ENCODE peak calls at places on chromosomes 16 and 17, in five cellular contexts. G is GM12865, A is mammary epithelial cell, D is mucosa of descending colon, X is A549. J is an unnamed sample.

GRCh38 chr17:63740464-63741181 is 976 bp downstream of the STRADA start:
- DNase-seq in G (peak), X (no peak), A (peak), D (no peak), J (peak)

GRCh38 chr17:10295728-10296343 is 77.0 kb downstream of the MYH13 start:
- DNase-seq in D (no peak), G (peak), A (peak), X (peak), J (peak)

GRCh38 chr17:45248132-45248936 is 13.6 kb downstream of the SPATA32 start:
- DNase-seq in D (peak), X (peak), A (peak), G (peak), J (peak)

GRCh38 chr17:49090885-49091594 is 41.5 kb upstream of the B4GALNT2 start:
- DNase-seq in D (no peak), X (no peak), G (no peak), A (peak), J (no peak)

GRCh38 chr17:70881093-70881492 is 711.8 kb downstream of the KCNJ2 start:
- DNase-seq in A (no peak), D (no peak), G (no peak), X (no peak), J (no peak)

GRCh38 chr17:83199500-83200201 is 120.2 kb downstream of the METRNL start:
- DNase-seq in D (peak), A (no peak), G (no peak), X (no peak), J (no peak)

GRCh38 chr16:58862334-58863024 is 128.4 kb upstream of the GOT2 start:
- DNase-seq in D (no peak), A (no peak), X (no peak), G (no peak), J (peak)

GRCh38 chr17:55734128-55734781 is 11.6 kb upstream of the TMEM100 start:
- DNase-seq in A (peak), D (no peak), G (peak), X (no peak), J (peak)

GRCh38 chr16:17117906-17118577 is 352.7 kb downstream of the XYLT1 start:
- DNase-seq in A (no peak), G (no peak), D (no peak), X (no peak), J (no peak)

GRCh38 chr16:56424404-56424765 is 960 bp downstream of the AMFR start:
- DNase-seq in X (no peak), A (peak), G (no peak), D (no peak), J (no peak)

GRCh38 chr17:40110457-40110856 is 10.1 kb upstream of the NR1D1 start:
- DNase-seq in X (no peak), G (no peak), A (no peak), D (no peak), J (no peak)

GRCh38 chr17:39939588-39940419 is 12.3 kb downstream of the LRRC3C start:
- DNase-seq in D (no peak), A (peak), G (peak), X (peak), J (no peak)

GRCh38 chr16:14678748-14679497 is 15.2 kb downstream of the PLA2G10 start:
- DNase-seq in D (no peak), X (no peak), G (no peak), A (no peak), J (no peak)

GRCh38 chr17:74744349-74744713 is 4.1 kb upstream of the NHERF1 start:
- DNase-seq in D (peak), G (no peak), X (no peak), A (no peak), J (no peak)

GRCh38 chr17:80254396-80255241 is 6.0 kb upstream of the RNF213 start:
- DNase-seq in X (peak), G (peak), A (peak), D (peak), J (no peak)

GRCh38 chr16:52634528-52634927 is 87.6 kb upstream of the TOX3 start:
- DNase-seq in X (no peak), D (no peak), G (no peak), A (no peak), J (no peak)

GRCh38 chr17:61284174-61284573 is 115.5 kb upstream of the TBX2 start:
- DNase-seq in X (no peak), D (no peak), G (no peak), A (peak), J (no peak)

GRCh38 chr17:73718912-73719311 is 74.7 kb upstream of the SDK2 start:
- DNase-seq in D (no peak), A (no peak), X (no peak), G (no peak), J (no peak)

GRCh38 chr16:30439720-30440348 is 5.8 kb downstream of the SEPHS2 start:
- DNase-seq in X (no peak), A (no peak), G (no peak), D (no peak), J (no peak)

GRCh38 chr16:30438835-30439234 is 6.8 kb downstream of the SEPHS2 start:
- DNase-seq in X (no peak), D (no peak), G (no peak), A (no peak), J (no peak)

GRCh38 chr16:30430428-30430970 is 669 bp upstream of the DCTPP1 start:
- DNase-seq in D (peak), A (no peak), G (no peak), X (peak), J (no peak)

GRCh38 chr16:30437511-30438046 is 7.7 kb upstream of the DCTPP1 start:
- DNase-seq in X (no peak), A (no peak), D (no peak), G (no peak), J (no peak)

DNA sequence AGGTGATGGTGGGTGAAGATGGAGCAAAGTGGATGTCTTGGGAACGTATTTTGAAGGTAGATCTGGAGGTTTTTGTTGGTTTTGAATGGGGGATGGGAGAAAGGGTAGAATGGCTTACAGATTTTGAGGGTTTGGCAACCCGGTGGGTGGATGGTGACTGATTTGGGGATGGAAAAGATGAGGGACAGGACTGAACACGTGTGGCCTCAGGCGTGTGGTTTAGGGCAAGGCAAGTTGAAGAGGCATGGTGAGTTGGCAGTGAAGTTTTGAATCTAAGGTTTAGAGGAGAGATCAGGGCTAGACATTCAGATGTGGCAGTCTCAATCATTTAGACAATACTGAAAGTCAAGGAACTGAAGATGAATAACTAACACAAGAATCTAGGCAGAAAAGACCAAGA is 5.0 kb upstream of the DCTPP1 start:
- DNase-seq in X (no peak), G (no peak), D (no peak), A (peak), J (no peak)
- H3K4me3 ChIP-seq in X (no peak), G (no peak), D (no peak), A (no peak), J (no peak)

GRCh38 chr16:74695450-74696422 is 4.9 kb downstream of the MLKL start:
- DNase-seq in A (peak), D (peak), X (peak), G (peak), J (peak)

GRCh38 chr16:74698220-74698619 is 2.4 kb downstream of the MLKL start:
- DNase-seq in D (no peak), A (peak), G (peak), X (no peak), J (no peak)

GRCh38 chr16:74699666-74700065 is 996 bp downstream of the MLKL start:
- DNase-seq in A (no peak), G (peak), D (no peak), X (no peak), J (no peak)

DNA sequence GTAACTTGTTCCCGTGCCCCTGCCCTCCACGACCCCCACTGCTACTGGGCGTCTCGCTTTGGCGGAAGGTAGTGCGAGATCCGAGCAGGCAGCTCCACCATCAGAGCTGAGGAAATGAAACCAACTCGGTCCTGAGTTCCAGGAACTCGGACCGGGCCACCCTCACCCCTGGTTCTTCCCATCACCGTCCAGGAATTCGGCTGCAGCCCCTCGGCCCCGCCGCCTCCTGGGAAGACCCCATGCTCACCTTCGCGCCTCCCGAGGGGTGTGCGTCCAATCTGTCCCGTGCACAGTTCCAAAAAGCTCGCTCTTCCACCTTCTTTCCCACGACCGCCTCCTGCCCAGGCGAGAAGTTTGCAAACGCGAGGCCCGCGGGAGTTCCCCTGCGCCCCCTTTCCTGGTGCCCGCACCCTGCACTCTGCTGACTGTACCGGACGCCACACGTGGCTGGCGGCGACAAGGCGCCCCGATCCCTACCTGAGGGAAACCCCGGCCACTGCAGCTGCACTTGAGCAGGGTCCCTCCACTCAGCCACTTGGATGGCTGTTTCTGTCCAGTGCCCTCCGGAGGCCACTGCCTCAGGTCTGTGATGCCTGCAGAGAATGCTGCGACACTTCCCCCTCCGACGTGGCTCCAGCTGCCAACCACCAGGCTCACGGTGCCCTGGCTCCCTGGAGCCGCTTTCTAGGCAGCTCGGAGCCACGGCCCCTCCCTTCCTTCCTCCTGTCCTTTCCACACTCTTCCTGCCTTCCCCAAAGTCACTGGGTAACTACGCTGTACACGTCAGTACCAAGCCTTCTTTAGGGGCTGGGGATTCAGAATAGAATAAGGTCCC is at the start of gene MLKL:
- DNase-seq in X (peak), G (peak), A (peak), D (peak), J (peak)
- H3K4me3 ChIP-seq in X (peak), G (peak), A (peak), D (peak), J (peak)

GRCh38 chr16:10558305-10558704 is 22.1 kb downstream of the EMP2 start:
- DNase-seq in G (no peak), X (no peak), A (no peak), D (no peak), J (no peak)
- H3K4me3 ChIP-seq in G (no peak), X (no peak), A (no peak), D (no peak), J (no peak)

GRCh38 chr17:21378553-21378952 is 2.4 kb downstream of the KCNJ12 start:
- DNase-seq in A (no peak), X (no peak), G (no peak), D (no peak), J (peak)
- H3K4me3 ChIP-seq in A (no peak), X (no peak), G (no peak), D (no peak), J (peak)

GRCh38 chr16:81403601-81404391 is 40.8 kb upstream of the CMIP start:
- DNase-seq in G (peak), A (peak), D (peak), X (peak), J (peak)
- H3K4me3 ChIP-seq in G (no peak), A (no peak), D (no peak), X (no peak), J (peak)

DNA sequence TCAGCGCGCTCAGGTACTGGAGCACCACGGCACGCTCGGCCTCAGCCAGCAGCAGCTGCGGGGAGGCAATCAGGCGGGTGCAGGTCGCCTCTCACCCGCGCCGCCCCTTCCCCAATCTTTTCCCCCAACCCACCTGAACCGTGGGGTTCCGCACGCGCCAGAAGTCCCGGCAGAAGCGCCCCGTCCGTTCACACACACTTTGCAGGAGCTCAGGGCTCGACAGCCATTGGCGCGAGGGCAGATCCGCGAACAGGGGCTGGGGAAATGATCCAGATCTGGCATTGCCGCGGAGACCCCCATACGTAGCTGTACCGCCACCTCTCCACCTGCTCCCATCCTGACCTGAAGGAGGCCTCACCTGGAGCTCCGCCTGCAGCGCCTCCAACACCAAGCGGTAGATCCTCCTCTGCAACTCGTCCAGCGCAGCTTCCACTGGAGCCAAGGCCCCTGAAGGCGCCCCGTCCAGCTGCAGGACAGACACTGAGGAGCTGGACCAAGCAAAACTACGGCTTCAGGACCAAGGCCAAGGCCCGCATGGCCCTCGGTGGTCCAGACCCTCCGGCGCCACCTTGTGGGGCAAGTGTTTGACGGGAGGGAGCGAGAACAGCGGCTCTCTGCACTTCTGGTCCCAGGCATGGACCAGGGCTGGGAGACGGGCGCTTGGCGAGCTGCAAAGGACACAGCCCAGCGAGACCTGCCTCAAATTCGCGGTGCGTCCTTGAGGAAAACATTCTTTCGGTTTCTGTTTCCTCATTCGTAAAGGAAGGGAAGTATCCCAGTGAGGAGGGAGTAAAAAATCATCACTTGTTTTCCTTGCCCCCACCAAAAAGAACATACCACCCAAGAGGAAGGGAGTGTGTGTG is 1.5 kb upstream of the MATCAP1 start:
- DNase-seq in A (peak), X (peak), G (peak), D (peak), J (peak)
- H3K4me3 ChIP-seq in A (no peak), X (no peak), G (no peak), D (no peak), J (peak)

DNA sequence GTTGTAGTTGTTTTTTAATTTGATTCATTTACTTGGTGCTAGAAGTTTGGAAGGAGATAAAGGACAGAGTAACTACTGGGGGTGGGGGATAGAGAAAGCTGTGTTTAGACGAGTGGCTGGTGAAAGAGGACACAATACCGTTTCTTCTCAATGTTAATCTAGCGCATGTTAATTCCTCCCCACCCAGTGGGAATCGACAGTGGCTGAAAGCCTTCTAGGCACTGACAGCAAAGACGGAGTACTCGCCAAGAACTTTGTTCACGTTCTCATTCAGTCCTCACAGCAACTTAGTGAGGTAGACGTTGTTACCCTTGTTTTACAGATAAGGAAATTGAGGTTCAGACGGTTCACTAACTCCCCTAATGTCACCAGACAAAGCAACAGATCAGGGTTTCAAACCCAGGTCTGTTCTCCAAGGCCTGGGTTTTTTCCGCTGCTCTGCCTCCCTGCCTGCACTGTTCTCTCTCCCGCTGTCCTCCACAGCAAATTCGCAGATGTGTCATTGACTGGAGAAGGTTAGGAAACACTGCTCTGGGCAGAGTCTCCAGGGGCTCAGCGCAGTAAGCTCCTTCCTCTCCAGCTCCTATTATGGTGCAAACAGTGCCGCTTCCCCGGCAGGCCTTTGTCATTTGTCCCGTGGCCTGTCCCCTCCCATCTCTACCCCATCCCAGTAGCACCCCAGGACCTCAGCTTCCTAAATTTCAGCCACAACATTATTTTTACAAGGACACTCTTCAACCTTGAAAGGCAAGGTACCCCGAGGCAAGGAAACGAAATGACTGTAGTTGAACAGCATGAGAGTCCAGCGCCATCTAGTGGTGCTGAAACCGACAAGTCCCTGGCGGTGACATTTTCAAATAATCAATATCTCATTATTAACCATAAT is 16.9 kb downstream of the MRPS23 start:
- DNase-seq in A (peak), X (peak), G (peak), D (no peak), J (peak)
- H3K4me3 ChIP-seq in A (no peak), X (no peak), G (no peak), D (no peak), J (peak)

GRCh38 chr17:16178836-16179235 is 36.5 kb downstream of the NCOR1 start:
- DNase-seq in D (no peak), G (no peak), A (peak), X (no peak), J (no peak)

DNA sequence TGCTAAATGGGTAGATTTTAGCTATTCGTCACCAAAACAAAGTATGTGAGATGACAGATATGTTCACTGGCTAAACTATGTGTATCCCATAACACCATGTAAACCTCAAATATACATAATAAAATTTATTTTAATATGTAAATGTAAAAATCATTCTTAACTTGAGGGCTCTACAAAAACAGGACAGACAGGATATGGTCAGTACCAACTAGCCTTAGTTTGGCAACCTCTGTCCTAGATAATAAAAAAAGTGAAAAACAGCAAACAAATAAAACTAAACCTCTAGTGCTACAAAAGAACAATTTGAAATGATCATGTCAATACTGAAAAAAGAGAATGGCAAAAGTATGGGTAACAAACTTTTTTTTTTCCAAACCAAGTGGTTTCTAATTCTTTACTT is 33.8 kb downstream of the NCOR1 start:
- DNase-seq in D (no peak), X (no peak), G (no peak), A (no peak), J (no peak)
- H3K4me3 ChIP-seq in D (no peak), X (no peak), G (no peak), A (no peak), J (no peak)